ENCODE peak calls at places on chromosomes 6 and 20, in eight cellular contexts. One of them, this sample, is unnamed.

GRCh38 chr6:20811112-20811746 is 277.0 kb downstream of the CDKAL1 start:
- DNase-seq in heart left ventricle: no peak
- DNase-seq in left kidney: peak; percentile 77
- DNase-seq in fibroblast of gingiva: peak; percentile 93
- DNase-seq in esophagus squamous epithelium: no peak
- DNase-seq in choroid plexus epithelial cell: peak; percentile 99
- DNase-seq in epithelial cell of esophagus: peak; percentile 95
- DNase-seq in omental fat pad: no peak
- DNase-seq in this sample: peak; percentile 97

GRCh38 chr20:33622705-33623390 is 39.3 kb upstream of the C20orf144 start:
- DNase-seq in heart left ventricle: no peak
- DNase-seq in left kidney: peak; percentile 19
- DNase-seq in fibroblast of gingiva: no peak
- DNase-seq in esophagus squamous epithelium: no peak
- DNase-seq in choroid plexus epithelial cell: no peak
- DNase-seq in epithelial cell of esophagus: peak; percentile 17
- DNase-seq in omental fat pad: no peak
- DNase-seq in this sample: no peak

GRCh38 chr6:37634238-37634826 is 63.4 kb downstream of the MDGA1 start:
- DNase-seq in heart left ventricle: no peak
- DNase-seq in left kidney: no peak
- DNase-seq in fibroblast of gingiva: no peak
- DNase-seq in esophagus squamous epithelium: no peak
- DNase-seq in choroid plexus epithelial cell: no peak
- DNase-seq in epithelial cell of esophagus: no peak
- DNase-seq in omental fat pad: no peak
- DNase-seq in this sample: no peak

GRCh38 chr20:51487076-51487475 is 55.4 kb downstream of the NFATC2 start:
- DNase-seq in heart left ventricle: no peak
- DNase-seq in left kidney: no peak
- DNase-seq in fibroblast of gingiva: no peak
- DNase-seq in esophagus squamous epithelium: no peak
- DNase-seq in choroid plexus epithelial cell: no peak
- DNase-seq in epithelial cell of esophagus: no peak
- DNase-seq in omental fat pad: no peak
- DNase-seq in this sample: no peak

GRCh38 chr20:32706486-32706885 is 32.7 kb upstream of the C20orf203 start:
- DNase-seq in heart left ventricle: no peak
- DNase-seq in left kidney: no peak
- DNase-seq in fibroblast of gingiva: no peak
- DNase-seq in esophagus squamous epithelium: no peak
- DNase-seq in choroid plexus epithelial cell: no peak
- DNase-seq in epithelial cell of esophagus: no peak
- DNase-seq in omental fat pad: no peak
- DNase-seq in this sample: no peak

GRCh38 chr6:105043979-105044378 is 87.1 kb downstream of the LIN28B start:
- DNase-seq in heart left ventricle: no peak
- DNase-seq in left kidney: no peak
- DNase-seq in fibroblast of gingiva: no peak
- DNase-seq in esophagus squamous epithelium: no peak
- DNase-seq in choroid plexus epithelial cell: no peak
- DNase-seq in epithelial cell of esophagus: no peak
- DNase-seq in omental fat pad: no peak
- DNase-seq in this sample: no peak

GRCh38 chr6:117976030-117976651 is 69.1 kb downstream of the SLC35F1 start:
- DNase-seq in heart left ventricle: no peak
- DNase-seq in left kidney: peak; percentile 79
- DNase-seq in fibroblast of gingiva: no peak
- DNase-seq in esophagus squamous epithelium: no peak
- DNase-seq in choroid plexus epithelial cell: peak; percentile 66
- DNase-seq in epithelial cell of esophagus: peak; percentile 63
- DNase-seq in omental fat pad: no peak
- DNase-seq in this sample: peak; percentile 60

GRCh38 chr20:6295477-6296256 is 172.8 kb upstream of the FERMT1 start:
- DNase-seq in heart left ventricle: no peak
- DNase-seq in left kidney: no peak
- DNase-seq in fibroblast of gingiva: no peak
- DNase-seq in esophagus squamous epithelium: no peak
- DNase-seq in choroid plexus epithelial cell: no peak
- DNase-seq in epithelial cell of esophagus: no peak
- DNase-seq in omental fat pad: no peak
- DNase-seq in this sample: peak; percentile 5

GRCh38 chr6:52499681-52500239 is 77.1 kb downstream of the TRAM2 start:
- DNase-seq in heart left ventricle: peak; percentile 80
- DNase-seq in left kidney: no peak
- DNase-seq in fibroblast of gingiva: no peak
- DNase-seq in esophagus squamous epithelium: no peak
- DNase-seq in choroid plexus epithelial cell: no peak
- DNase-seq in epithelial cell of esophagus: no peak
- DNase-seq in omental fat pad: no peak
- DNase-seq in this sample: no peak

GRCh38 chr6:151004415-151005024 is 139.0 kb downstream of the MTHFD1L start:
- DNase-seq in heart left ventricle: peak; percentile 36
- DNase-seq in left kidney: peak; percentile 30
- DNase-seq in fibroblast of gingiva: peak; percentile 89
- DNase-seq in esophagus squamous epithelium: no peak
- DNase-seq in choroid plexus epithelial cell: peak; percentile 94
- DNase-seq in epithelial cell of esophagus: peak; percentile 89
- DNase-seq in omental fat pad: no peak
- DNase-seq in this sample: peak; percentile 98

GRCh38 chr6:109139109-109139508 is 43.8 kb downstream of the CEP57L1 start:
- DNase-seq in heart left ventricle: no peak
- DNase-seq in left kidney: no peak
- DNase-seq in fibroblast of gingiva: peak; percentile 19
- DNase-seq in esophagus squamous epithelium: no peak
- DNase-seq in choroid plexus epithelial cell: peak; percentile 70
- DNase-seq in epithelial cell of esophagus: peak; percentile 77
- DNase-seq in omental fat pad: no peak
- DNase-seq in this sample: peak; percentile 84

GRCh38 chr6:151289399-151290007 is 49.7 kb downstream of the AKAP12 start:
- DNase-seq in heart left ventricle: no peak
- DNase-seq in left kidney: no peak
- DNase-seq in fibroblast of gingiva: no peak
- DNase-seq in esophagus squamous epithelium: no peak
- DNase-seq in choroid plexus epithelial cell: peak; percentile 51
- DNase-seq in epithelial cell of esophagus: no peak
- DNase-seq in omental fat pad: no peak
- DNase-seq in this sample: no peak

GRCh38 chr20:41173161-41173721 is 35.9 kb downstream of the PLCG1 start:
- DNase-seq in heart left ventricle: peak; percentile 90
- DNase-seq in left kidney: peak; percentile 86
- DNase-seq in fibroblast of gingiva: peak; percentile 87
- DNase-seq in esophagus squamous epithelium: no peak
- DNase-seq in choroid plexus epithelial cell: peak; percentile 74
- DNase-seq in epithelial cell of esophagus: peak; percentile 70
- DNase-seq in omental fat pad: peak; percentile 79
- DNase-seq in this sample: peak; percentile 40

GRCh38 chr6:69232506-69233194 is 564.2 kb downstream of the LMBRD1 start:
- DNase-seq in heart left ventricle: peak; percentile 80
- DNase-seq in left kidney: peak; percentile 95
- DNase-seq in fibroblast of gingiva: peak; percentile 40
- DNase-seq in esophagus squamous epithelium: no peak
- DNase-seq in choroid plexus epithelial cell: peak; percentile 74
- DNase-seq in epithelial cell of esophagus: peak; percentile 75
- DNase-seq in omental fat pad: no peak
- DNase-seq in this sample: peak; percentile 35

GRCh38 chr6:147941143-147941542 is 401.5 kb upstream of the SASH1 start:
- DNase-seq in heart left ventricle: no peak
- DNase-seq in left kidney: peak; percentile 68
- DNase-seq in fibroblast of gingiva: peak; percentile 54
- DNase-seq in esophagus squamous epithelium: no peak
- DNase-seq in choroid plexus epithelial cell: no peak
- DNase-seq in epithelial cell of esophagus: peak; percentile 56
- DNase-seq in omental fat pad: no peak
- DNase-seq in this sample: peak; percentile 60

GRCh38 chr20:63165538-63166422 is 50.2 kb downstream of the YTHDF1 start:
- DNase-seq in heart left ventricle: peak; percentile 13
- DNase-seq in left kidney: no peak
- DNase-seq in fibroblast of gingiva: no peak
- DNase-seq in esophagus squamous epithelium: no peak
- DNase-seq in choroid plexus epithelial cell: no peak
- DNase-seq in epithelial cell of esophagus: no peak
- DNase-seq in omental fat pad: no peak
- DNase-seq in this sample: no peak

GRCh38 chr6:31126416-31127175 is 6.3 kb upstream of the CDSN start:
- DNase-seq in heart left ventricle: no peak
- DNase-seq in left kidney: no peak
- DNase-seq in fibroblast of gingiva: no peak
- DNase-seq in esophagus squamous epithelium: no peak
- DNase-seq in choroid plexus epithelial cell: no peak
- DNase-seq in epithelial cell of esophagus: no peak
- DNase-seq in omental fat pad: no peak
- DNase-seq in this sample: no peak

GRCh38 chr20:25084616-25085187 is 2.8 kb upstream of the VSX1 start:
- DNase-seq in heart left ventricle: no peak
- DNase-seq in left kidney: peak; percentile 11
- DNase-seq in fibroblast of gingiva: no peak
- DNase-seq in esophagus squamous epithelium: no peak
- DNase-seq in choroid plexus epithelial cell: no peak
- DNase-seq in epithelial cell of esophagus: no peak
- DNase-seq in omental fat pad: no peak
- DNase-seq in this sample: no peak

GRCh38 chr6:34791164-34791841 is 580 bp upstream of the BLTP3A start:
- DNase-seq in heart left ventricle: peak; percentile 63
- DNase-seq in left kidney: peak; percentile 76
- DNase-seq in fibroblast of gingiva: peak; percentile 11
- DNase-seq in esophagus squamous epithelium: no peak
- DNase-seq in choroid plexus epithelial cell: peak; percentile 28
- DNase-seq in epithelial cell of esophagus: peak; percentile 37
- DNase-seq in omental fat pad: no peak
- DNase-seq in this sample: no peak

GRCh38 chr6:53770690-53771320 is 24.0 kb upstream of the LRRC1 start:
- DNase-seq in heart left ventricle: no peak
- DNase-seq in left kidney: no peak
- DNase-seq in fibroblast of gingiva: no peak
- DNase-seq in esophagus squamous epithelium: no peak
- DNase-seq in choroid plexus epithelial cell: peak; percentile 54
- DNase-seq in epithelial cell of esophagus: peak; percentile 70
- DNase-seq in omental fat pad: no peak
- DNase-seq in this sample: peak; percentile 85

GRCh38 chr20:63908008-63908682 is 13.2 kb downstream of the DNAJC5 start:
- DNase-seq in heart left ventricle: no peak
- DNase-seq in left kidney: no peak
- DNase-seq in fibroblast of gingiva: no peak
- DNase-seq in esophagus squamous epithelium: no peak
- DNase-seq in choroid plexus epithelial cell: no peak
- DNase-seq in epithelial cell of esophagus: no peak
- DNase-seq in omental fat pad: no peak
- DNase-seq in this sample: no peak

GRCh38 chr20:59441860-59442810 is 141.7 kb downstream of the EDN3 start:
- DNase-seq in heart left ventricle: no peak
- DNase-seq in left kidney: no peak
- DNase-seq in fibroblast of gingiva: no peak
- DNase-seq in esophagus squamous epithelium: no peak
- DNase-seq in choroid plexus epithelial cell: no peak
- DNase-seq in epithelial cell of esophagus: no peak
- DNase-seq in omental fat pad: no peak
- DNase-seq in this sample: no peak

GRCh38 chr20:6384368-6384767 is 261.5 kb upstream of the FERMT1 start:
- DNase-seq in heart left ventricle: no peak
- DNase-seq in left kidney: no peak
- DNase-seq in fibroblast of gingiva: no peak
- DNase-seq in esophagus squamous epithelium: no peak
- DNase-seq in choroid plexus epithelial cell: peak; percentile 3
- DNase-seq in epithelial cell of esophagus: no peak
- DNase-seq in omental fat pad: no peak
- DNase-seq in this sample: no peak

GRCh38 chr6:118993803-118994231 is 58.9 kb upstream of the MCM9 start:
- DNase-seq in heart left ventricle: no peak
- DNase-seq in left kidney: no peak
- DNase-seq in fibroblast of gingiva: no peak
- DNase-seq in esophagus squamous epithelium: no peak
- DNase-seq in choroid plexus epithelial cell: no peak
- DNase-seq in epithelial cell of esophagus: no peak
- DNase-seq in omental fat pad: no peak
- DNase-seq in this sample: no peak

GRCh38 chr6:31068738-31069340 is 43.5 kb downstream of the C6orf15 start:
- DNase-seq in heart left ventricle: peak; percentile 82
- DNase-seq in left kidney: peak; percentile 92
- DNase-seq in fibroblast of gingiva: peak; percentile 69
- DNase-seq in esophagus squamous epithelium: peak; percentile 18
- DNase-seq in choroid plexus epithelial cell: peak; percentile 89
- DNase-seq in epithelial cell of esophagus: peak; percentile 83
- DNase-seq in omental fat pad: peak; percentile 47
- DNase-seq in this sample: peak; percentile 72

GRCh38 chr6:37551446-37551845 is 51.8 kb upstream of the CCDC167 start:
- DNase-seq in heart left ventricle: no peak
- DNase-seq in left kidney: no peak
- DNase-seq in fibroblast of gingiva: no peak
- DNase-seq in esophagus squamous epithelium: no peak
- DNase-seq in choroid plexus epithelial cell: no peak
- DNase-seq in epithelial cell of esophagus: no peak
- DNase-seq in omental fat pad: no peak
- DNase-seq in this sample: no peak

GRCh38 chr6:102438181-102438580 is 1044.7 kb downstream of the GRIK2 start:
- DNase-seq in heart left ventricle: no peak
- DNase-seq in left kidney: no peak
- DNase-seq in fibroblast of gingiva: no peak
- DNase-seq in esophagus squamous epithelium: no peak
- DNase-seq in choroid plexus epithelial cell: no peak
- DNase-seq in epithelial cell of esophagus: no peak
- DNase-seq in omental fat pad: no peak
- DNase-seq in this sample: no peak

GRCh38 chr6:129648819-129649491 is 61.0 kb downstream of the ARHGAP18 start:
- DNase-seq in heart left ventricle: no peak
- DNase-seq in left kidney: no peak
- DNase-seq in fibroblast of gingiva: no peak
- DNase-seq in esophagus squamous epithelium: no peak
- DNase-seq in choroid plexus epithelial cell: no peak
- DNase-seq in epithelial cell of esophagus: no peak
- DNase-seq in omental fat pad: no peak
- DNase-seq in this sample: no peak

GRCh38 chr6:154426997-154427396 is 70.4 kb upstream of the IPCEF1 start:
- DNase-seq in heart left ventricle: no peak
- DNase-seq in left kidney: no peak
- DNase-seq in fibroblast of gingiva: no peak
- DNase-seq in esophagus squamous epithelium: no peak
- DNase-seq in choroid plexus epithelial cell: no peak
- DNase-seq in epithelial cell of esophagus: no peak
- DNase-seq in omental fat pad: no peak
- DNase-seq in this sample: no peak

GRCh38 chr20:25058797-25059486 is 1.0 kb upstream of the ACSS1 start:
- DNase-seq in heart left ventricle: peak; percentile 68
- DNase-seq in left kidney: peak; percentile 73
- DNase-seq in fibroblast of gingiva: no peak
- DNase-seq in esophagus squamous epithelium: no peak
- DNase-seq in choroid plexus epithelial cell: peak; percentile 57
- DNase-seq in epithelial cell of esophagus: no peak
- DNase-seq in omental fat pad: no peak
- DNase-seq in this sample: no peak

GRCh38 chr6:74289881-74290280 is 593.9 kb downstream of the CD109 start:
- DNase-seq in heart left ventricle: no peak
- DNase-seq in left kidney: peak; percentile 17
- DNase-seq in fibroblast of gingiva: peak; percentile 88
- DNase-seq in esophagus squamous epithelium: no peak
- DNase-seq in choroid plexus epithelial cell: peak; percentile 36
- DNase-seq in epithelial cell of esophagus: no peak
- DNase-seq in omental fat pad: no peak
- DNase-seq in this sample: no peak

GRCh38 chr6:31878761-31879542 is at the start of gene SLC44A4:
- DNase-seq in heart left ventricle: no peak
- DNase-seq in left kidney: peak; percentile 58
- DNase-seq in fibroblast of gingiva: no peak
- DNase-seq in esophagus squamous epithelium: no peak
- DNase-seq in choroid plexus epithelial cell: no peak
- DNase-seq in epithelial cell of esophagus: peak; percentile 39
- DNase-seq in omental fat pad: no peak
- DNase-seq in this sample: peak; percentile 52

GRCh38 chr20:2759603-2760360 is 40.6 kb downstream of the CPXM1 start:
- DNase-seq in heart left ventricle: no peak
- DNase-seq in left kidney: no peak
- DNase-seq in fibroblast of gingiva: no peak
- DNase-seq in esophagus squamous epithelium: no peak
- DNase-seq in choroid plexus epithelial cell: peak; percentile 27
- DNase-seq in epithelial cell of esophagus: no peak
- DNase-seq in omental fat pad: no peak
- DNase-seq in this sample: no peak

GRCh38 chr6:134544737-134545136 is 226.8 kb upstream of the SGK1 start:
- DNase-seq in heart left ventricle: no peak
- DNase-seq in left kidney: no peak
- DNase-seq in fibroblast of gingiva: no peak
- DNase-seq in esophagus squamous epithelium: no peak
- DNase-seq in choroid plexus epithelial cell: no peak
- DNase-seq in epithelial cell of esophagus: no peak
- DNase-seq in omental fat pad: no peak
- DNase-seq in this sample: no peak